ENCODE peak calls at places on chromosomes 12 and 14, in six cellular contexts. One of them, this sample, is unnamed.

GRCh38 chr14:69956970-69957369 is 77.8 kb downstream of the SMOC1 start:
- DNase-seq in colonic mucosa: no peak
- DNase-seq in adrenal gland: no peak
- DNase-seq in AG04450: no peak
- DNase-seq in ovary: no peak
- DNase-seq in RWPE1: no peak
- DNase-seq in this sample: no peak

GRCh38 chr14:102058146-102058545 is 28.7 kb downstream of the HSP90AA1 start:
- DNase-seq in colonic mucosa: no peak
- DNase-seq in adrenal gland: no peak
- DNase-seq in AG04450: no peak
- DNase-seq in ovary: no peak
- DNase-seq in RWPE1: no peak
- DNase-seq in this sample: no peak

GRCh38 chr12:128727461-128727860 is 96.3 kb downstream of the SLC15A4 start:
- DNase-seq in colonic mucosa: no peak
- DNase-seq in adrenal gland: no peak
- DNase-seq in AG04450: no peak
- DNase-seq in ovary: no peak
- DNase-seq in RWPE1: no peak
- DNase-seq in this sample: no peak

GRCh38 chr12:124466200-124467128 is 100.9 kb downstream of the NCOR2 start:
- DNase-seq in colonic mucosa: peak; percentile 57
- DNase-seq in adrenal gland: no peak
- DNase-seq in AG04450: no peak
- DNase-seq in ovary: peak; percentile 26
- DNase-seq in RWPE1: no peak
- DNase-seq in this sample: no peak

GRCh38 chr14:32366256-32366655 is 37.2 kb downstream of the AKAP6 start:
- DNase-seq in colonic mucosa: no peak
- DNase-seq in adrenal gland: no peak
- DNase-seq in AG04450: no peak
- DNase-seq in ovary: no peak
- DNase-seq in RWPE1: no peak
- DNase-seq in this sample: no peak

GRCh38 chr14:52835122-52835903 is 43.9 kb upstream of the GNPNAT1 start:
- DNase-seq in colonic mucosa: no peak
- DNase-seq in adrenal gland: no peak
- DNase-seq in AG04450: no peak
- DNase-seq in ovary: no peak
- DNase-seq in RWPE1: peak; percentile 61
- DNase-seq in this sample: no peak

GRCh38 chr14:28704153-28704552 is 62.4 kb upstream of the FOXG1 start:
- DNase-seq in colonic mucosa: no peak
- DNase-seq in adrenal gland: no peak
- DNase-seq in AG04450: no peak
- DNase-seq in ovary: no peak
- DNase-seq in RWPE1: peak; percentile 30
- DNase-seq in this sample: no peak

GRCh38 chr12:111444706-111445310 is 39.1 kb downstream of the SH2B3 start:
- DNase-seq in colonic mucosa: peak; percentile 61
- DNase-seq in adrenal gland: peak; percentile 78
- DNase-seq in AG04450: no peak
- DNase-seq in ovary: no peak
- DNase-seq in RWPE1: no peak
- DNase-seq in this sample: peak; percentile 38

GRCh38 chr12:69431604-69432222 is 38.5 kb upstream of the FRS2 start:
- DNase-seq in colonic mucosa: no peak
- DNase-seq in adrenal gland: no peak
- DNase-seq in AG04450: no peak
- DNase-seq in ovary: no peak
- DNase-seq in RWPE1: no peak
- DNase-seq in this sample: no peak

GRCh38 chr12:67651380-67651695 is 2.8 kb downstream of the DYRK2 start:
- DNase-seq in colonic mucosa: peak; percentile 33
- DNase-seq in adrenal gland: no peak
- DNase-seq in AG04450: no peak
- DNase-seq in ovary: no peak
- DNase-seq in RWPE1: peak; percentile 4
- DNase-seq in this sample: no peak

GRCh38 chr12:59067068-59067467 is 146.8 kb upstream of the LRIG3 start:
- DNase-seq in colonic mucosa: no peak
- DNase-seq in adrenal gland: no peak
- DNase-seq in AG04450: peak; percentile 29
- DNase-seq in ovary: no peak
- DNase-seq in RWPE1: peak; percentile 61
- DNase-seq in this sample: no peak

GRCh38 chr12:19850341-19851065 is 411.2 kb downstream of the AEBP2 start:
- DNase-seq in colonic mucosa: no peak
- DNase-seq in adrenal gland: no peak
- DNase-seq in AG04450: no peak
- DNase-seq in ovary: no peak
- DNase-seq in RWPE1: no peak
- DNase-seq in this sample: no peak

GRCh38 chr12:33994857-33995808 is 27.2 kb upstream of the ALG10 start:
- DNase-seq in colonic mucosa: no peak
- DNase-seq in adrenal gland: no peak
- DNase-seq in AG04450: no peak
- DNase-seq in ovary: no peak
- DNase-seq in RWPE1: peak; percentile 8
- DNase-seq in this sample: no peak

GRCh38 chr12:88571543-88571942 is 8.7 kb downstream of the KITLG start:
- DNase-seq in colonic mucosa: no peak
- DNase-seq in adrenal gland: no peak
- DNase-seq in AG04450: no peak
- DNase-seq in ovary: no peak
- DNase-seq in RWPE1: no peak
- DNase-seq in this sample: no peak

DNA sequence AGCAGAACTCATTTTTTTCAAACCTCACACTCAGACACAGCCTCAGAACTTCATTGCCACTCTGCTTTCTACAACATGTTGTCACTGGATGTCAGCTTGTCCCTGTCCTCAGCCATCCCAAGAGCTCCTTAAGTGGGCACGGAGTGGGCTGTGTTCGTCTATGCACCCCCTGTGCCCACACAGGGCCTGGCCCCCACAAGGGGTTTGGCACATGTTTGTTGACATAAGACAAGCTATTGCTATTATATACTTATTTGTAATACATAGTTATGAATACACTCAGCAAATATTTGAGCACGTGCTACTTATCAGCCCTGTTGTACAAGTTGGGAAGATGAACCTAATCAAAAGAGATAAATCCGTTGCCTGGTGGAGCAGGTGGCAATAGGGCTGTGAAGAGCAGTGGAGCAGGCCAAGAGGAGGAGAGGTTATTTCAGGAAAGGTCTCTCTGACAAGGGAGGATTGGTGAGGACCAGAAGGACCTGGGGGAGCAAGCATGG is 4.3 kb upstream of the BDKRB1 start:
- DNase-seq in colonic mucosa: no peak
- DNase-seq in adrenal gland: no peak
- DNase-seq in AG04450: no peak
- DNase-seq in ovary: no peak
- DNase-seq in RWPE1: no peak
- DNase-seq in this sample: no peak
- TF ChIP-seq CTCF in colonic mucosa: no peak
- TF ChIP-seq CTCF in adrenal gland: no peak
- TF ChIP-seq CTCF in AG04450: no peak
- TF ChIP-seq CTCF in ovary: no peak
- TF ChIP-seq CTCF in RWPE1: no peak
- TF ChIP-seq CTCF in this sample: no peak

DNA sequence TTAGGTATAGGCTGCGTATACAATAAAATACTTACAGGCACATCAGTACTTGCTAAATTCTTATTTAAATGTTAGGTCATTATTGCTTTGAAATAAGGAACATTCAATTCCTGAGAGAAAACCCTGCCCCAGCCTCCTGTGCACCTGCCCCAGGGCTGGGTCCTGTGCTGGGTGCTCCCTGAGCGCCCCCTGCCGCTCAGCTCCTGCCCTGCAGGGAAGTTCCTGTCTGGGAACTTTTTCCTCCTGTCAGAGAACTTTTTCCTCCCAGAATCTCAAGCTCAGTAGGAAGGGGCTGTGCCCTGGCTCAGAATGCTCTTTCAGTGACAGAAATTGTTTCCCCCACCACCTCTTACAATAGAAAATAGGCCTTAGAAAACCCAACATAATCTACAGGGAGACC is 751.1 kb downstream of the TMEM121 start:
- DNase-seq in colonic mucosa: no peak
- DNase-seq in adrenal gland: no peak
- DNase-seq in AG04450: no peak
- DNase-seq in ovary: no peak
- DNase-seq in RWPE1: no peak
- DNase-seq in this sample: no peak
- TF ChIP-seq CTCF in colonic mucosa: peak; percentile 55
- TF ChIP-seq CTCF in adrenal gland: peak; percentile 23
- TF ChIP-seq CTCF in AG04450: no peak
- TF ChIP-seq CTCF in ovary: no peak
- TF ChIP-seq CTCF in RWPE1: peak; percentile 49
- TF ChIP-seq CTCF in this sample: no peak

GRCh38 chr14:56147980-56148901 is 30.0 kb downstream of the PELI2 start:
- DNase-seq in colonic mucosa: no peak
- DNase-seq in adrenal gland: no peak
- DNase-seq in AG04450: no peak
- DNase-seq in ovary: no peak
- DNase-seq in RWPE1: no peak
- DNase-seq in this sample: no peak

GRCh38 chr14:56152221-56152620 is 34.0 kb downstream of the PELI2 start:
- DNase-seq in colonic mucosa: no peak
- DNase-seq in adrenal gland: no peak
- DNase-seq in AG04450: no peak
- DNase-seq in ovary: no peak
- DNase-seq in RWPE1: no peak
- DNase-seq in this sample: no peak

GRCh38 chr14:56153271-56153670 is 35.1 kb downstream of the PELI2 start:
- DNase-seq in colonic mucosa: no peak
- DNase-seq in adrenal gland: no peak
- DNase-seq in AG04450: no peak
- DNase-seq in ovary: no peak
- DNase-seq in RWPE1: no peak
- DNase-seq in this sample: no peak

GRCh38 chr14:56150018-56150417 is 31.8 kb downstream of the PELI2 start:
- DNase-seq in colonic mucosa: no peak
- DNase-seq in adrenal gland: no peak
- DNase-seq in AG04450: no peak
- DNase-seq in ovary: no peak
- DNase-seq in RWPE1: no peak
- DNase-seq in this sample: no peak

DNA sequence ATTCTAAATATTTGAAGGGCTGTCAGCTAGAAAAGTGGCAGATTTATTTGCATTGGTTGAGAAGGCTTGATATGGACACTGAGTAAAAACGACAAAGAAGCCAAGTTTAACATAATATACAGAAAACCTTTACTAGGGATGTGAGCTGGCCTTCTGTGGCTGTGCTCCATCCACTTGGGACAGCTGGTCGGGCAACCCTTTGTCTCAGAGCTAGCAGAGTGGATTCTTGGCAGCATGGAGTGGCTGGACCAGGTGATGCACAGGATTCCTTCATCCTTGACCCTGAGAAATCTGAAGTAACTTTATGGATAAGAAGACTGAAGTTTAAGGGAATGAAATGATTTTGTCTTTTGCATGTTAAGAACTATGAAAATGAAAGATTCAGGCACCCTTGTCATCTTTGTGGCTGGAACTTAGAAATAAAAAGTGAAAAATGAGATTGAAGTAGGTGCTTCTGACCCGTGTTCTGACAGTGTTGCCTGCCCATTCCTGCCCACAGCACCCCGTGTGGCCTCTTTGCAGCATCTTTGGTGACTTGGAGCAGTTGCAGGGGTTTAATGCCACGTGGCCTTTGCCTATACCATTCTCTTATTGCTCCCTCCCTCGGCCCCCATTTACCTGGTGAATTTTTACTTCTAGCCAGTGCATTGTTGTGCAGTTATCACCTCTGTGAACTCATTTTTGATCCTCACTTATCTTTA is 32.6 kb downstream of the PELI2 start:
- DNase-seq in colonic mucosa: no peak
- DNase-seq in adrenal gland: no peak
- DNase-seq in AG04450: no peak
- DNase-seq in ovary: no peak
- DNase-seq in RWPE1: no peak
- DNase-seq in this sample: no peak
- TF ChIP-seq CTCF in colonic mucosa: no peak
- TF ChIP-seq CTCF in adrenal gland: no peak
- TF ChIP-seq CTCF in AG04450: no peak
- TF ChIP-seq CTCF in ovary: no peak
- TF ChIP-seq CTCF in RWPE1: no peak
- TF ChIP-seq CTCF in this sample: no peak

DNA sequence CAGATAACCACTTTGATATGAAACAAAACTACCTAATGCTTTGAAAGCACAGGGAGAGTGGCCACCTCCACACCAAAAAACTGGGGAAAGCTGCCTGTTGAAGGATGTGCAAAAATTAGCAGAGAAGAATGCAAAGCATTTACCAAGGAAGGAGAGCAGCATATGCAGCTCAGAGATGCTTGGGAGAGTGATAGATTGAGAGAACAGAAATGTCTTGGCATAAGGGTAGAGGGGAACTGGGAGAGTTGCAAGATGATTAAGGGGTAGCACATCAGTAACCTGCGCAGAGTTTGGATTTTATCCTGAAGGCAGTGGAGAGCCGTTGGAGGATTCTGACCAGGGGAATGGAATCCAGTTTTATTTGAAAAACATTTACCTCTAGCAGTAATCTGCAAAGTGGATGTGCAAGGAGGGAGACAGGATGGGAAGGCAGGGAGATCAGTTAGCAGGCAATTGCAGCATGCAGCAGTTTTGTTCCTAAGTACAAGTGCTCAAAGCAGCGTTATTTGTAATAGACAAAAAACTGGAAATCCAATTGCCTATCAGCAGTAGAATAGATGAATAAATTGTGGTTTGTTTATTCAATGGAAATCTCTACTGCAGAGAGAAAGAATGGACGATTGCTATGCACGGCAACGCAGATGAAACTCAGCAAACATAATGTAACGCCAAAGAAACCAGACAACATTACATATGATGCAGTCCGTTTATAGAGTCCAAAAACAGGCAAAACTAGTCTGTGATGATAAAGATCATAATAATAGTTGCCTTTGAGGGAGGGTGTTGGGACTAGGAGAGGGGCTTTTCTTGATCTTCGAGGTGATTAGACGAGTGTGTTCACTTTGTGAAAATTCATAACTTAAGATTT is 81.5 kb downstream of the BHLHE41 start:
- DNase-seq in colonic mucosa: no peak
- DNase-seq in adrenal gland: no peak
- DNase-seq in AG04450: no peak
- DNase-seq in ovary: no peak
- DNase-seq in RWPE1: no peak
- DNase-seq in this sample: no peak
- TF ChIP-seq CTCF in colonic mucosa: no peak
- TF ChIP-seq CTCF in adrenal gland: no peak
- TF ChIP-seq CTCF in AG04450: no peak
- TF ChIP-seq CTCF in ovary: no peak
- TF ChIP-seq CTCF in RWPE1: no peak
- TF ChIP-seq CTCF in this sample: no peak

GRCh38 chr12:18139989-18140596 is 50.1 kb upstream of the RERGL start:
- DNase-seq in colonic mucosa: no peak
- DNase-seq in adrenal gland: no peak
- DNase-seq in AG04450: no peak
- DNase-seq in ovary: no peak
- DNase-seq in RWPE1: no peak
- DNase-seq in this sample: no peak
- TF ChIP-seq CTCF in colonic mucosa: peak; percentile 55
- TF ChIP-seq CTCF in adrenal gland: peak; percentile 73
- TF ChIP-seq CTCF in AG04450: peak; percentile 56
- TF ChIP-seq CTCF in ovary: peak; percentile 38
- TF ChIP-seq CTCF in RWPE1: peak; percentile 59
- TF ChIP-seq CTCF in this sample: peak; percentile 62